ENCODE peak calls at places on chromosomes 13 and 19, in eight cellular contexts. Y is fibroblast of mammary gland, F is keratinocyte, G is uterus, N is IMR-90, P is mesothelial cell of epicardium, B is HCT116, L is endothelial cell. O is an unnamed sample.

GRCh38 chr13:59745395-59745788 is 418.3 kb downstream of the DIAPH3 start:
- DNase-seq in G (no peak), P (no peak), B (no peak), L (no peak), N (peak; percentile 78), Y (peak; percentile 40), F (no peak), O (no peak)

GRCh38 chr13:112959701-112960542 is 9.1 kb upstream of the MCF2L start:
- DNase-seq in F (no peak), L (no peak), G (no peak), N (no peak), Y (no peak), P (no peak), B (no peak), O (no peak)

GRCh38 chr13:31797154-31797775 is 57.9 kb downstream of the RXFP2 start:
- DNase-seq in F (no peak), G (no peak), B (peak; percentile 8), P (no peak), L (no peak), N (peak; percentile 55), Y (peak; percentile 75), O (no peak)

GRCh38 chr13:106398289-106398688 is 137.2 kb downstream of the EFNB2 start:
- DNase-seq in P (no peak), B (no peak), L (no peak), N (no peak), G (no peak), F (no peak), Y (no peak), O (no peak)

GRCh38 chr13:100176781-100177389 is 88.0 kb downstream of the PCCA start:
- DNase-seq in N (peak; percentile 54), B (no peak), L (no peak), P (no peak), F (no peak), G (no peak), Y (peak; percentile 70), O (no peak)

GRCh38 chr13:79541426-79542049 is 60.6 kb downstream of the NDFIP2 start:
- DNase-seq in F (no peak), B (peak; percentile 56), N (peak; percentile 73), L (peak; percentile 28), Y (peak; percentile 75), P (no peak), G (no peak), O (no peak)

GRCh38 chr19:30069535-30070197 is 127.6 kb downstream of the URI1 start:
- DNase-seq in B (no peak), F (no peak), G (no peak), L (no peak), N (no peak), P (no peak), Y (no peak), O (peak; percentile 10)

GRCh38 chr13:46761866-46762265 is 35.1 kb downstream of the ESD start:
- DNase-seq in B (no peak), N (no peak), L (no peak), F (no peak), P (no peak), G (no peak), Y (no peak), O (no peak)

GRCh38 chr13:106349080-106349841 is 186.2 kb downstream of the EFNB2 start:
- DNase-seq in F (peak; percentile 50), Y (peak; percentile 27), L (peak; percentile 67), N (peak; percentile 34), P (no peak), B (peak; percentile 94), G (no peak), O (no peak)

GRCh38 chr13:59587030-59587429 is 576.7 kb downstream of the DIAPH3 start:
- DNase-seq in N (no peak), P (no peak), L (no peak), F (no peak), B (no peak), Y (no peak), G (no peak), O (no peak)

DNA sequence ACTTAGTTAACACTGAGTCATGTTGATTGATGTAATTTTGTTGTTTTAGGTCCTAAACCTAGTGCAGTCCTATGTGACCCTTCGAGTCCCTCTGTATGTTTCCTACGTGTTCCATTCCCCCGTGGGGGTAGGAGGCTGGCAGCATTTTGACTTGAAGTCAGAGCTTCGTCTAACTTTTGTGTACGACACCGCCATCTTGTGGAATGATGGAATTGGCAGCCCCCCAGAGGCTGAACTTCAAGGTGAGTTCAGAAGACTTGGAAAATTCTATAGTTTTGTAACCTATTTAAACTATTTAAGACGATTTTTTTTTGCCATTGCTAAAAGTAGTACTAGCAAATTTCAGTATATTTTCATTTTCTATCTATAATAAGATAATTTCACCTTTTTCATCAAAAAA is 117.9 kb downstream of the STOML3 start:
- DNase-seq in G (peak; percentile 14), B (peak; percentile 42), F (no peak), N (peak; percentile 5), Y (peak; percentile 43), L (peak; percentile 69), P (no peak), O (no peak)
- TF ChIP-seq CTCF in G (peak; percentile 19), B (peak; percentile 38), F (peak; percentile 54), N (peak; percentile 14), Y (peak; percentile 49), L (peak; percentile 76), P (peak; percentile 59), O (no peak)

GRCh38 chr19:33304760-33305647 is 2.7 kb upstream of the CEBPA start:
- DNase-seq in P (no peak), B (no peak), N (no peak), F (no peak), G (no peak), Y (no peak), L (no peak), O (no peak)
- TF ChIP-seq CTCF in P (no peak), B (no peak), N (no peak), F (peak; percentile 40), G (no peak), Y (no peak), L (no peak), O (no peak)

DNA sequence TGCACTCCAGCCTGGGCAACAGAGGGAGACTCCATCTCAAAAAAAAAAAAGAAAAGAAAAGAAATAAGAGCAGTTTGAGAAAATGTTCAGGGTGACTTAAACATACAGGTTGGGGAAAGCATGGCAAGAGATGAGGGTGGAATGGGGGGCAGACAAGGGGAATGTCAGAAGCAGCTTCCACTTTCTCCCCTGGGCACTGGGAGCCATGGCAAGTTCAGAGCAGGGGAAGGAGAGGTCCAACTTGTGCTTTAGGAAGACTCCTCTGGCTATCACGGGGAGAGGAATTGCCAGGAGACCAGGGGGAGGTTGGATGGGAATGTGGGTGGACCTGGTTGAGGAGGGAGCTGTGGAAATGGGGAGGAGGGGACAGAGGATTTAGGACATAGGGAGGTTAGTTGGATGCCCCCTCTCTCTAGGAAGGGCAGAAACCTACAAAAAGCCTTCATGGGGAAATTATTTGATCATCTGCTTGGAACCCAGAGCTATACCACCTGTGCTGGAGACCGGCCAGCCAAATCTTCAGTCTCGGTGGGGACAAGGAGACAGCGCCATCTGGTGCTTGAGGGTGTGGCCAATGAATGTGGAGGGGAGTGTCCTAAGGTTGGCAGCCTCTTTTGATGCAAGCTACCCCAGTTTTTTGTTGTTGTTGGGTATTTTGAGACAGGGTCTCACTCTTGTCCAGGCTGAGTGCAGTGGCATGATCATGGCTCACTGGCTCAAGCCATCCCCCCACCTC is 7.3 kb upstream of the STRN4 start:
- DNase-seq in F (no peak), N (no peak), L (peak; percentile 64), P (no peak), Y (peak; percentile 39), G (no peak), B (no peak), O (peak; percentile 54)
- TF ChIP-seq CTCF in F (peak; percentile 54), N (peak; percentile 40), L (peak; percentile 30), P (peak; percentile 20), Y (peak; percentile 44), G (peak; percentile 26), B (peak; percentile 54), O (peak; percentile 58)

GRCh38 chr13:103883152-103883551 is 816.9 kb upstream of the SLC10A2 start:
- DNase-seq in N (peak; percentile 95), P (peak; percentile 64), F (no peak), G (peak; percentile 23), Y (peak; percentile 87), B (peak; percentile 90), L (peak; percentile 60), O (no peak)
- TF ChIP-seq CTCF in N (peak; percentile 81), P (peak; percentile 38), F (peak; percentile 50), G (no peak), Y (peak; percentile 53), B (peak; percentile 39), L (no peak), O (no peak)

GRCh38 chr13:76307157-76307556 is 579.0 kb downstream of the KCTD12 start:
- DNase-seq in G (no peak), N (peak; percentile 79), P (no peak), L (no peak), F (no peak), B (no peak), Y (no peak), O (no peak)
- TF ChIP-seq CTCF in G (no peak), N (peak; percentile 10), P (no peak), L (no peak), F (no peak), B (no peak), Y (no peak), O (no peak)

DNA sequence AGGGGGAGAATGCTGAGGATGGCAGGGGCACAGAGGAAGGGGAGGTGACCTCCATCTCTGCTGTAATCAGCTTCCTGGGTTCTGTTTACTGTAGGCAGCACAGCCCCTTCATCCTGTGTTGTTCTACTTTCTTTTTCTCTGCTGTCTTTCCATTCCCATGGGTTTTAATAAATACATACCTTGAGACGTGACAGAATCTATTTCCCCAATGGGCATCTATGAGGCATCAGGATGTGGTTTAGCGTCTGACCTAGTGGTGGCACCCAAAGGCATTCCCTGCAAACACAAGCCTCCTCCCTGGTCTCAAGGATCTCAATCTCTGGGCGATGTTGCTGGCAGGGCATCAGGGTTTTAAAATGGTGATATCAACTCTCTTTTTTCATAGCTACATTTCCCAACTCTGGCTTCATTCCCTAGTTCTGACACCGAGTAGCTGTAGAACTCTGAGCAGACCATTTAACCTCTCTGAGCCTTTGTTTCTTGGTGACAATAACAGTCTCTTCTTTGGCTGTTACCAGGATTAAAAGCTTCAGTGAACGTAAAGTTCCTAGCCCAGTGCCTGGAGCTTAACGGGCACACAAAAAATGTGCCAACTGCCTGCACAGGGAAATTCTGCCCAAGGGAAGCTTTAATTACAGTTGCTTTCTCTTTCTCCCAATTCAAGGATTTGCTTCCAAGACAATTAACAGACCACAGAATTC is 60.9 kb downstream of the ALOX5AP start:
- DNase-seq in N (peak; percentile 62), B (no peak), Y (peak; percentile 69), L (no peak), P (no peak), F (no peak), G (no peak), O (no peak)
- TF ChIP-seq CTCF in N (no peak), B (no peak), Y (no peak), L (no peak), P (no peak), F (no peak), G (no peak), O (no peak)

O was measured in natural killer cell.